ENCODE peak calls at places on chromosomes 11 and 22, in eight cellular contexts. M is skeletal muscle cell; C is AG04450; J is fibroblast of lung; W is CD8-positive, alpha-beta memory T cell; Y is cardiac fibroblast; S is IMR-90; F is CD4-positive, CD25-positive, alpha-beta regulatory T cell. U is an unnamed sample.
A peak's percentile ranks its signal among the peaks of the same experiment; 100 is the strongest.

GRCh38 chr11:1484061-1484671 is 2.4 kb downstream of the MOB2 start:
- DNase-seq in J (no peak), M (no peak), S (no peak), F (no peak), C (no peak), W (no peak), Y (no peak), U (no peak)

GRCh38 chr11:101127699-101128570 is 1.7 kb downstream of the PGR start:
- DNase-seq in Y (no peak), C (no peak), J (no peak), M (no peak), W (no peak), F (no peak), S (no peak), U (peak; percentile 19)

GRCh38 chr22:49301398-49302149 is 526.1 kb downstream of the BRD1 start:
- DNase-seq in J (no peak), Y (no peak), S (no peak), C (no peak), M (no peak), W (no peak), F (no peak), U (no peak)

GRCh38 chr11:108221981-108222685 is at the start of gene NPAT:
- DNase-seq in S (no peak), Y (no peak), M (no peak), J (no peak), W (peak; percentile 35), F (no peak), C (no peak), U (no peak)

GRCh38 chr22:27748355-27749168 is 53.0 kb downstream of the MN1 start:
- DNase-seq in W (no peak), J (peak; percentile 90), M (peak; percentile 36), Y (peak; percentile 79), S (peak; percentile 58), C (no peak), F (no peak), U (no peak)

GRCh38 chr11:76666408-76666807 is 4.1 kb downstream of the LRRC32 start:
- DNase-seq in S (peak; percentile 46), F (peak; percentile 55), Y (peak; percentile 69), M (no peak), W (no peak), C (no peak), J (peak; percentile 38), U (no peak)

GRCh38 chr11:133945087-133945974 is 11.4 kb downstream of the IGSF9B start:
- DNase-seq in S (peak; percentile 14), W (peak; percentile 67), F (peak; percentile 98), J (peak; percentile 79), Y (peak; percentile 65), M (no peak), C (no peak), U (no peak)

GRCh38 chr11:71341173-71341572 is 88.8 kb upstream of the SHANK2 start:
- DNase-seq in F (no peak), Y (no peak), W (no peak), C (no peak), J (no peak), M (no peak), S (no peak), U (no peak)

GRCh38 chr11:65262775-65263174 is 1.0 kb downstream of the POLA2 start:
- DNase-seq in F (peak; percentile 17), M (no peak), Y (no peak), J (no peak), S (no peak), W (no peak), C (no peak), U (peak; percentile 21)

GRCh38 chr11:134945993-134946392 is 534.0 kb upstream of the B3GAT1 start:
- DNase-seq in M (no peak), C (no peak), J (no peak), W (no peak), F (no peak), S (no peak), Y (no peak), U (no peak)

GRCh38 chr11:117222991-117223740 is 8.7 kb downstream of the PCSK7 start:
- DNase-seq in M (no peak), Y (no peak), W (no peak), C (no peak), S (no peak), F (no peak), J (no peak), U (no peak)

GRCh38 chr22:26480611-26480932 is 3.0 kb downstream of the HPS4 start:
- DNase-seq in C (no peak), W (no peak), J (no peak), M (no peak), Y (no peak), F (no peak), S (no peak), U (no peak)

GRCh38 chr22:26481694-26482093 is 1.9 kb downstream of the HPS4 start:
- DNase-seq in W (no peak), M (no peak), F (no peak), S (no peak), J (no peak), Y (no peak), C (no peak), U (no peak)

GRCh38 chr22:26481112-26481693 is 2.4 kb downstream of the HPS4 start:
- DNase-seq in Y (no peak), W (no peak), C (no peak), M (no peak), F (no peak), S (no peak), J (no peak), U (no peak)

GRCh38 chr22:26479043-26479791 is 4.4 kb downstream of the HPS4 start:
- DNase-seq in W (no peak), Y (no peak), M (no peak), S (no peak), F (peak; percentile 40), J (no peak), C (no peak), U (peak; percentile 42)

GRCh38 chr22:26479792-26480610 is 3.6 kb downstream of the HPS4 start:
- DNase-seq in Y (no peak), S (no peak), J (no peak), W (no peak), M (no peak), F (peak; percentile 16), C (no peak), U (peak; percentile 23)
- H3K4me3 ChIP-seq in Y (no peak overlapping the region), S (no peak overlapping the region), J (no peak overlapping the region), W (peak overlapping the region; percentile 46), M (no peak overlapping the region), F (peak overlapping the region; percentile 67), C (no peak overlapping the region), U (peak overlapping the region; percentile 33)

DNA sequence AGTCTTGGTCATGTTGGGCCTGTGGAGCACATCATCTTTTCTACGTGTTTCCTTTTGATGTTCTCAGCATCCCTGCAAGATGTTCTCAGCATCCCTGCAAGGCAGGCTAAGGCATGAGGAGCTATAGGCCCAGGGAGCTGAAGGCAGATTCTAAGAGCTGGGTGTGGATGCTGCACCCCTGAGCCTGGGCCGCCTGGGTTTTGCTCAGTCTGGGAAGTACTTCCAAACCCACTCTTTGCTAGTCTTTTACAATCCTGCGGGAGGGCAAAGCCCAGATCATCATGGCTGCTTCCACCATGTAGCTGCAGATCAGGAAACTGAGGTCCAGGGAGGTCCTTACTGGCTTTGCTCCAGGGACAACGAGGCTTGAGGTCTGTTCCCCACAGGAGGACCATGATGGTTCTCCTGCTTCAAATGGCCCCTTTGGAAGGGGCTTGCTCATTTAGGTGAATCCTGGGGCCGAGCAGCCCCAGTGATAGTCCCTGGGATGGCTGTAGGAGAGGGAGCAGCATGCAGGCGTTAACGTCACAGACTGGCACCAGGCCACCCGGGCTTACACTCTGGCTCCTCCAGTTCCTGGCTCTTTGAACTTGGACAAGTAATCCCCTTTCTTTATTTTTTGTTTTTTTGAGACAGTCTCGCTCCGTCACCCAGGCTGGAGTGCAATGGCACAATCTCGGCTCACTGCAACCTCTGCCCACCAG is 10.6 kb downstream of the LRRC75B start:
- DNase-seq in C (no peak), F (no peak), Y (no peak), J (no peak), S (no peak), M (no peak), W (no peak), U (no peak)
- H3K4me3 ChIP-seq in C (no peak overlapping the region), F (no peak overlapping the region), Y (no peak overlapping the region), J (no peak overlapping the region), S (no peak overlapping the region), M (no peak overlapping the region), W (no peak overlapping the region), U (no peak overlapping the region)

GRCh38 chr22:19957445-19957844 is 15.8 kb upstream of the TXNRD2 start:
- DNase-seq in M (no peak), W (no peak), C (no peak), F (no peak), S (no peak), Y (no peak), J (no peak), U (no peak)

GRCh38 chr22:19959587-19960490 is 18.2 kb upstream of the TXNRD2 start:
- DNase-seq in W (no peak), C (no peak), S (no peak), Y (no peak), J (no peak), F (no peak), M (no peak), U (no peak)

GRCh38 chr22:19959043-19959586 is 17.5 kb upstream of the TXNRD2 start:
- DNase-seq in F (no peak), Y (peak; percentile 72), S (peak; percentile 39), W (no peak), M (no peak), C (no peak), J (peak; percentile 76), U (peak; percentile 86)

GRCh38 chr22:19960491-19961200 is 19.0 kb upstream of the TXNRD2 start:
- DNase-seq in C (no peak), J (no peak), S (no peak), M (no peak), W (no peak), F (no peak), Y (no peak), U (no peak)

DNA sequence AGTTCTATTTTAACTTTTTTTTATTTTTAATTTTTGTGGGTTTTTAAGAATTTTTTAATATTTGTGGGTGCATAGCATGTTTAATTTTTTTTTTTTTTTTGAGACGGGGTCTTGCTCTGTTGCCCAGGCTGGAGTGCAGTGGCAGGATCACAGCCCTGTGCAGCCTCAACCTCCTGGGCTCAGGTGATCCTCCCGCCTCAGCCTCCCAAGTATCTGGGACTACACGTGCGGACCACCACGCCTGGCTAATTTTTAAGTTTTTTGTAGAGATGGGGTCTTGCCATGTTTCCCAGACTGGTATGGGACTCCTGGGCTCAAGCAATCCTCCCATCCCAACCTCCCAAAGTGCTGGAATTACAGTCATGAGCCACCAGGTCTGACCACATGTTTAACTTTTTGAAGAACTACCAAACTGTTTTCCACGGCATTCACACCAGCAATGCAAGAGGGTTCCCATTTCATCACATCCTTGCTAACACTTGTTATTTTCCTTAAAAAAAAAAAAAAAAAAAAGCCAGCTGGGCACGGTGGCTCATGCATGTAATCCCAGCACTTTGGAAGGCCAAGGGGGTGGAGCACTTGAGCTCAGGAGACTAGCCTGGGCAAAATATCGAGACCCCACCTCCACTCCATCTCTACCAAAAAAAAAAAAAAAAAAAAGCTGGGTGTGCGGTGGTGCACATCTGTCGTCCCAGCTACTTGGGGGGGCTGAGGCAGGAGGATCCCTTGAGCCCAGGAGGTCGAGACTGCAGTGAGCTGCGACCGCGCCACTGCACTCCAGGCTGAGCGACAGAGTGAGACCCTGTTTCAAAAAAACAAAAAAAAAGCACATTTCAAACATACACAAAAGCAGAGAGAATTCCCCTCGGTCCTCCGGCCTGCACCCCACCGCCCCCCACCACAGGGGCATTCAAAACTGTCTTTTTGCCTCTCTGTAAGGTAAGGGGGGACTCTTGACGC is 16.7 kb upstream of the TXNRD2 start:
- DNase-seq in M (no peak), C (no peak), Y (peak; percentile 44), F (no peak), J (peak; percentile 33), S (peak; percentile 73), W (no peak), U (no peak)
- H3K4me3 ChIP-seq in M (peak overlapping the region; percentile 35), C (no peak overlapping the region), Y (no peak overlapping the region), F (no peak overlapping the region), J (no peak overlapping the region), S (no peak overlapping the region), W (peak overlapping the region; percentile 28), U (no peak overlapping the region)

GRCh38 chr11:2862950-2863618 is 22.5 kb downstream of the CDKN1C start:
- DNase-seq in C (no peak), W (no peak), M (no peak), Y (no peak), J (peak; percentile 29), F (no peak), S (peak; percentile 12), U (no peak)
- H3K4me3 ChIP-seq in C (no peak overlapping the region), W (no peak overlapping the region), M (no peak overlapping the region), Y (no peak overlapping the region), J (no peak overlapping the region), F (no peak overlapping the region), S (no peak overlapping the region), U (no peak overlapping the region)

U was measured in A673.